ENCODE peak calls at places on chromosomes 11 and 22, in seven cellular contexts. Y is activated T-cell treated with anti-CD3 and anti-CD28 coated beads, Interleukin-2, amount 50 U/mL, for 24 hours; J is posterior vena cava; C is HFF-Myc; F is HL-60; P is left ventricle myocardium superior; X is T follicular helper cell. L is an unnamed sample.

GRCh38 chr11:20597924-20598484 is 1.4 kb upstream of the SLC6A5 start:
- DNase-seq in Y (no peak), J (no peak), C (no peak), F (no peak), P (no peak), X (no peak), L (no peak)

GRCh38 chr22:42376721-42377177 is 55.5 kb downstream of the NFAM1 start:
- DNase-seq in Y (no peak), J (peak; percentile 92), C (peak; percentile 96), F (no peak), P (peak; percentile 86), X (no peak), L (no peak)

GRCh38 chr11:132734217-132734616 is 798.1 kb downstream of the OPCML start:
- DNase-seq in Y (no peak), J (no peak), C (no peak), F (no peak), P (no peak), X (no peak), L (peak; percentile 58)

GRCh38 chr11:31818874-31819331 is 7.8 kb upstream of the PAX6 start:
- DNase-seq in Y (no peak), J (no peak), C (no peak), F (no peak), P (no peak), X (no peak), L (no peak)

GRCh38 chr22:49209452-49210195 is 618.0 kb downstream of the BRD1 start:
- DNase-seq in Y (no peak), J (peak; percentile 64), C (no peak), F (no peak), P (no peak), X (no peak), L (no peak)

GRCh38 chr11:13333456-13333957 is 55.9 kb downstream of the BMAL1 start:
- DNase-seq in Y (no peak), J (no peak), C (no peak), F (peak; percentile 55), P (no peak), X (no peak), L (no peak)

GRCh38 chr11:8826145-8826786 is 84.7 kb upstream of the AKIP1 start:
- DNase-seq in Y (no peak), J (no peak), C (no peak), F (no peak), P (no peak), X (no peak), L (no peak)

GRCh38 chr22:36986242-36986821 is 32.9 kb downstream of the TST start:
- DNase-seq in Y (peak; percentile 73), J (no peak), C (no peak), F (peak; percentile 64), P (no peak), X (no peak), L (no peak)

GRCh38 chr11:13313005-13313819 is 35.6 kb downstream of the BMAL1 start:
- DNase-seq in Y (no peak), J (no peak), C (no peak), F (no peak), P (no peak), X (no peak), L (no peak)

GRCh38 chr22:24186352-24186740 is 5.1 kb downstream of the SUSD2 start:
- DNase-seq in Y (no peak), J (peak; percentile 76), C (no peak), F (no peak), P (no peak), X (no peak), L (no peak)

GRCh38 chr22:45597460-45598192 is 74.0 kb upstream of the ATXN10 start:
- DNase-seq in Y (no peak), J (no peak), C (no peak), F (peak; percentile 87), P (no peak), X (no peak), L (no peak)

GRCh38 chr11:71293961-71294782 is 41.8 kb upstream of the SHANK2 start:
- DNase-seq in Y (no peak), J (peak; percentile 64), C (no peak), F (no peak), P (no peak), X (no peak), L (no peak)

GRCh38 chr11:13962562-13963168 is at the start of gene SPON1:
- DNase-seq in Y (peak; percentile 69), J (peak; percentile 89), C (no peak), F (no peak), P (peak; percentile 62), X (peak; percentile 18), L (no peak)

GRCh38 chr22:29081499-29082236 is 8.8 kb downstream of the KREMEN1 start:
- DNase-seq in Y (no peak), J (no peak), C (no peak), F (no peak), P (no peak), X (no peak), L (no peak)

GRCh38 chr22:43060213-43060612 is 29.0 kb downstream of the TTLL1 start:
- DNase-seq in Y (peak; percentile 67), J (no peak), C (no peak), F (peak; percentile 39), P (no peak), X (peak; percentile 3), L (no peak)

GRCh38 chr11:102118937-102119336 is 8.7 kb downstream of the YAP1 start:
- DNase-seq in Y (no peak), J (no peak), C (no peak), F (no peak), P (no peak), X (no peak), L (no peak)

GRCh38 chr11:106288988-106289387 is 211.5 kb downstream of the AASDHPPT start:
- DNase-seq in Y (no peak), J (no peak), C (no peak), F (no peak), P (no peak), X (no peak), L (no peak)

GRCh38 chr22:19448076-19448607 is 631 bp upstream of the C22orf39 start:
- DNase-seq in Y (peak; percentile 49), J (no peak), C (no peak), F (peak; percentile 9), P (no peak), X (peak; percentile 7), L (no peak)

GRCh38 chr11:99773646-99774045 is 752.9 kb downstream of the CNTN5 start:
- DNase-seq in Y (no peak), J (no peak), C (no peak), F (no peak), P (no peak), X (no peak), L (peak; percentile 16)

GRCh38 chr11:10866893-10867331 is 9.1 kb upstream of the ZBED5 start:
- DNase-seq in Y (no peak), J (no peak), C (no peak), F (no peak), P (no peak), X (no peak), L (peak; percentile 57)

GRCh38 chr11:30203850-30204249 is 27.0 kb upstream of the FSHB start:
- DNase-seq in Y (no peak), J (no peak), C (no peak), F (no peak), P (no peak), X (no peak), L (no peak)

GRCh38 chr11:65026810-65027209 is 429 bp upstream of the SNX15 start:
- DNase-seq in Y (no peak), J (no peak), C (no peak), F (no peak), P (no peak), X (no peak), L (no peak)

GRCh38 chr11:61744181-61744580 is 8.3 kb upstream of the MYRF start:
- DNase-seq in Y (no peak), J (no peak), C (no peak), F (no peak), P (no peak), X (no peak), L (no peak)

GRCh38 chr11:20876738-20877137 is 207.4 kb downstream of the NELL1 start:
- DNase-seq in Y (no peak), J (no peak), C (no peak), F (no peak), P (no peak), X (no peak), L (no peak)

GRCh38 chr11:61919841-61920631 is 2.7 kb upstream of the RAB3IL1 start:
- DNase-seq in Y (no peak), J (peak; percentile 80), C (no peak), F (no peak), P (peak; percentile 37), X (no peak), L (no peak)

GRCh38 chr11:57604289-57605010 is 7.0 kb downstream of the SERPING1 start:
- DNase-seq in Y (no peak), J (no peak), C (no peak), F (peak; percentile 28), P (no peak), X (no peak), L (no peak)

GRCh38 chr11:103079833-103080232 is 12.1 kb downstream of the DCUN1D5 start:
- DNase-seq in Y (no peak), J (no peak), C (no peak), F (no peak), P (no peak), X (no peak), L (no peak)

GRCh38 chr22:28015676-28016601 is 96.9 kb upstream of the PITPNB start:
- DNase-seq in Y (no peak), J (peak; percentile 81), C (no peak), F (no peak), P (peak; percentile 36), X (no peak), L (no peak)

GRCh38 chr11:69205125-69205928 is 49.6 kb downstream of the SMIM38 start:
- DNase-seq in Y (peak; percentile 22), J (peak; percentile 71), C (no peak), F (no peak), P (no peak), X (no peak), L (no peak)

GRCh38 chr11:117627259-117627658 is 169.8 kb downstream of the DSCAML1 start:
- DNase-seq in Y (no peak), J (peak; percentile 65), C (no peak), F (no peak), P (no peak), X (no peak), L (no peak)

GRCh38 chr11:28621648-28622215 is 513.5 kb downstream of the METTL15 start:
- DNase-seq in Y (no peak), J (no peak), C (no peak), F (no peak), P (no peak), X (no peak), L (no peak)

GRCh38 chr11:65539401-65540289 is 14.8 kb downstream of the SCYL1 start:
- DNase-seq in Y (no peak), J (no peak), C (no peak), F (no peak), P (no peak), X (peak; percentile 79), L (no peak)

GRCh38 chr11:25910090-25910489 is 421.8 kb upstream of the ANO3 start:
- DNase-seq in Y (no peak), J (no peak), C (no peak), F (no peak), P (no peak), X (no peak), L (no peak)

GRCh38 chr11:15115686-15116085 is 963 bp downstream of the INSC start:
- DNase-seq in Y (no peak), J (no peak), C (no peak), F (no peak), P (no peak), X (no peak), L (no peak)

GRCh38 chr11:106077609-106078517 is at the start of gene AASDHPPT:
- DNase-seq in Y (no peak), J (no peak), C (no peak), F (peak; percentile 21), P (no peak), X (no peak), L (no peak)

GRCh38 chr11:119501777-119502405 is 78.9 kb upstream of the THY1 start:
- DNase-seq in Y (no peak), J (no peak), C (no peak), F (no peak), P (no peak), X (no peak), L (no peak)

GRCh38 chr11:71206186-71206585 is 46.2 kb downstream of the SHANK2 start:
- DNase-seq in Y (no peak), J (no peak), C (no peak), F (no peak), P (peak; percentile 45), X (no peak), L (peak; percentile 38)

GRCh38 chr11:43937434-43938411 is 4.7 kb upstream of the C11orf96 start:
- DNase-seq in Y (no peak), J (peak; percentile 72), C (no peak), F (peak; percentile 27), P (no peak), X (no peak), L (no peak)

L was measured in kidney epithelial cell.